ENCODE peak calls at places on chromosomes 7 and 10, in six cellular contexts. F is tibial artery, L is bronchial epithelial cell, H is A549, K is epithelial cell of esophagus, S is endothelial cell. W is an unnamed sample.

GRCh38 chr10:63518690-63519288 is 2.4 kb upstream of the REEP3 start:
- DNase-seq in L (no peak), K (no peak), H (no peak), F (no peak), S (no peak), W (no peak)

GRCh38 chr7:140656548-140657515 is 15.9 kb upstream of the ADCK2 start:
- DNase-seq in S (no peak), L (peak), H (no peak), F (peak), K (peak), W (peak)

GRCh38 chr7:30003098-30003497 is 13.5 kb upstream of the SCRN1 start:
- DNase-seq in K (no peak), S (no peak), H (no peak), F (no peak), L (no peak), W (no peak)

GRCh38 chr10:76282122-76283030 is 851.0 kb downstream of the LRMDA start:
- DNase-seq in K (no peak), H (no peak), F (no peak), S (no peak), L (no peak), W (no peak)

GRCh38 chr7:95317546-95317945 is 6.8 kb downstream of the PON1 start:
- DNase-seq in L (no peak), S (no peak), F (no peak), K (no peak), H (no peak), W (no peak)

GRCh38 chr10:110498087-110498981 is 627 bp downstream of the DUSP5 start:
- DNase-seq in K (peak), S (peak), H (no peak), L (no peak), F (peak), W (peak)

GRCh38 chr10:117899181-117899683 is 147.5 kb downstream of the RAB11FIP2 start:
- DNase-seq in K (no peak), F (no peak), L (peak), S (no peak), H (no peak), W (no peak)

GRCh38 chr7:102432476-102433318 is 678 bp upstream of the ORAI2 start:
- DNase-seq in K (no peak), L (no peak), H (no peak), F (no peak), S (no peak), W (no peak)

GRCh38 chr7:83036721-83037380 is 125.8 kb downstream of the PCLO start:
- DNase-seq in S (no peak), H (no peak), K (no peak), L (no peak), F (no peak), W (no peak)

GRCh38 chr7:33892945-33893344 is 12.4 kb upstream of the BMPER start:
- DNase-seq in S (no peak), K (peak), F (no peak), H (no peak), L (no peak), W (no peak)

GRCh38 chr10:6232225-6232807 is 29.6 kb downstream of the PFKFB3 start:
- DNase-seq in H (no peak), L (no peak), S (no peak), K (no peak), F (no peak), W (no peak)

GRCh38 chr7:51455948-51456347 is 139.3 kb upstream of the COBL start:
- DNase-seq in F (no peak), K (no peak), H (no peak), S (no peak), L (no peak), W (no peak)

GRCh38 chr7:121404348-121404747 is 8.2 kb upstream of the FAM3C start:
- DNase-seq in H (no peak), S (no peak), K (no peak), L (no peak), F (no peak), W (no peak)

GRCh38 chr10:45495438-45496152 is 121.6 kb downstream of the ALOX5 start:
- DNase-seq in H (no peak), S (no peak), L (peak), K (peak), F (no peak), W (peak)

GRCh38 chr7:154546946-154547587 is 455.9 kb downstream of the PAXIP1 start:
- DNase-seq in F (no peak), L (no peak), S (no peak), H (no peak), K (no peak), W (no peak)

GRCh38 chr7:131895541-131896173 is 339.2 kb upstream of the PODXL start:
- DNase-seq in F (no peak), H (peak), K (peak), L (peak), S (no peak), W (peak)

GRCh38 chr10:60943372-60944158 is 420 bp downstream of the RHOBTB1 start:
- DNase-seq in H (peak), L (peak), K (peak), S (peak), F (peak), W (peak)

GRCh38 chr10:79367421-79368189 is 20.3 kb downstream of the PPIF start:
- DNase-seq in K (no peak), H (no peak), S (no peak), L (no peak), F (no peak), W (no peak)

GRCh38 chr10:31051703-31052102 is 20.0 kb upstream of the ZNF438 start:
- DNase-seq in F (no peak), L (peak), S (no peak), H (peak), K (peak), W (no peak)

GRCh38 chr10:133162178-133162909 is 2.3 kb downstream of the KNDC1 start:
- DNase-seq in F (no peak), K (no peak), S (no peak), H (no peak), L (no peak), W (peak)

GRCh38 chr7:157355784-157356511 is 19.1 kb downstream of the DNAJB6 start:
- DNase-seq in S (no peak), K (peak), F (no peak), L (peak), H (no peak), W (peak)

GRCh38 chr10:103513383-103514060 is 20.0 kb downstream of the NEURL1 start:
- DNase-seq in F (no peak), K (no peak), L (no peak), S (no peak), H (no peak), W (no peak)

GRCh38 chr10:15898046-15898445 is 37.7 kb upstream of the MINDY3 start:
- DNase-seq in F (no peak), H (no peak), S (no peak), K (peak), L (peak), W (peak)

GRCh38 chr7:111292026-111292430 is 201.1 kb downstream of the LRRN3 start:
- DNase-seq in F (no peak), L (no peak), K (no peak), H (no peak), S (no peak), W (no peak)

GRCh38 chr10:10353326-10353725 is 664.3 kb upstream of the CELF2 start:
- DNase-seq in F (no peak), S (no peak), H (no peak), K (no peak), L (no peak), W (peak)

GRCh38 chr10:79143879-79144278 is 75.1 kb downstream of the ZMIZ1 start:
- DNase-seq in L (no peak), K (no peak), H (no peak), F (no peak), S (no peak), W (no peak)

GRCh38 chr7:1659696-1660095 is 10.4 kb upstream of the ELFN1 start:
- DNase-seq in K (peak), F (no peak), H (no peak), S (no peak), L (peak), W (peak)

GRCh38 chr7:113521468-113521867 is 397.3 kb downstream of the PPP1R3A start:
- DNase-seq in H (no peak), K (peak), S (no peak), F (no peak), L (peak), W (peak)

GRCh38 chr7:116551692-116552091 is 26.9 kb downstream of the CAV1 start:
- DNase-seq in H (no peak), K (no peak), S (no peak), F (no peak), L (no peak), W (no peak)

GRCh38 chr10:54985732-54986131 is 184.7 kb upstream of the PCDH15 start:
- DNase-seq in S (no peak), L (peak), H (no peak), F (no peak), K (peak), W (peak)

GRCh38 chr7:116495737-116496136 is 3.8 kb upstream of the CAV2 start:
- DNase-seq in K (peak), F (no peak), S (no peak), L (peak), H (peak), W (peak)

GRCh38 chr10:114403545-114404161 is 649 bp downstream of the AFAP1L2 start:
- DNase-seq in K (peak), F (no peak), S (peak), H (peak), L (no peak), W (no peak)
- TF ChIP-seq CTCF in K (peak), F (no peak), S (no peak), H (peak), L (peak), W (peak)

DNA sequence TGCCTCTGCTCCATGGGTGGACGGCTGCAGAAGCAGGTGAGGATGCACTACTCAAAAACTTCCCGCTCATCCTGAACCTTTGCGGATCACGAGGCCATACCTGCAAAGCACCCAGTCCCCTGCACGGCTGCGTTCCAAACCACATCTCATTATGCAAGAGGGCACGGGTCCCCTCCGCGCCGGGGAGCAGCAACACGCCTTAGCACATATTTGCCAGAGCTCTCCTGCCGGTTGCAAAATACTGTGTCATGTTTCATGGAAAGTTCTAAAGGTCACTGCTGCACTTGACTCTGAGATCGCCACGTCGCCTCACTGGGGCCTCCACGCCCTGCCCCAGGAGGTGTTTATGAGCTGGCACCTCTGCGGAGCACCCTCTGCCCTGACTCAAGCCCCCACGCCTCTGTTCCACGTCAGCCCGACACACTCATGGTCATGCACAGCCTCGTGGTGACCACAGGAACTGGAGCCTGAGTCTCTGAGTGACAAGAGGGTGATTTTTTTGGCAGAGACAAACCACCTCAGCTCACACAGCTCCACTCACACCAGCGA is 131.8 kb downstream of the PRKAG2 start:
- DNase-seq in S (no peak), F (peak), L (peak), H (peak), K (peak), W (peak)
- TF ChIP-seq CTCF in S (no peak), F (peak), L (peak), H (peak), K (peak), W (peak)

GRCh38 chr10:91552706-91553105 is 80.2 kb downstream of the PPP1R3C start:
- DNase-seq in L (peak), F (no peak), K (peak), S (no peak), H (no peak), W (peak)
- TF ChIP-seq CTCF in L (peak), F (peak), K (peak), S (no peak), H (peak), W (peak)

GRCh38 chr7:78448915-78449314 is 650.3 kb downstream of the PHTF2 start:
- DNase-seq in S (no peak), K (no peak), F (no peak), L (no peak), H (no peak), W (no peak)

GRCh38 chr7:78441737-78442136 is 643.2 kb downstream of the PHTF2 start:
- DNase-seq in H (no peak), L (no peak), S (no peak), K (no peak), F (no peak), W (no peak)

GRCh38 chr7:78438433-78438832 is 639.9 kb downstream of the PHTF2 start:
- DNase-seq in H (no peak), K (no peak), S (no peak), L (no peak), F (no peak), W (no peak)

GRCh38 chr7:78444267-78444666 is 645.7 kb downstream of the PHTF2 start:
- DNase-seq in S (no peak), H (no peak), K (no peak), L (no peak), F (no peak), W (no peak)

DNA sequence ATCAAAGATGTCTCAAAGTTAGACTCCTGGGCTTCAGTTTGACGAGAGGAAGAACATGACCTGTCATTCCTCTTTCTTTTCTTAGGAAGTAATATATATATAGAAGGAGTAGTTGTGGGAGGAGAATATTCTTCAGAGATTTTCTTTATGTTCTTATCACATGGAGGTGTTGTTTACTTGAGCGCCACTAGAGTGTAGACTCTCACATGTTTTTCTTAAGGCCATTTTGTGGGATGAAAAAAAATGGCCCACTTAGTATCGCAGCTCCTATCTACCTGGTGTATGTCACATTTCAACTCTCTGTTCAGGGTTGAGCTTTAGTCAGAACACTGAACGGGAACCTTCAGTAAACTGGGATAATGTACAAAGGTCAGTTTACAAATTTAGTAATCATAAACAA is 645.2 kb downstream of the PHTF2 start:
- DNase-seq in H (no peak), S (no peak), K (no peak), F (no peak), L (no peak), W (no peak)
- TF ChIP-seq CTCF in H (no peak), S (no peak), K (no peak), F (no peak), L (no peak), W (no peak)

GRCh38 chr10:95289921-95290421 is 832 bp downstream of the PDLIM1 start:
- DNase-seq in F (no peak), K (no peak), L (no peak), S (no peak), H (peak), W (peak)

GRCh38 chr10:95290446-95290800 is 380 bp downstream of the PDLIM1 start:
- DNase-seq in S (no peak), H (no peak), F (no peak), L (no peak), K (no peak), W (no peak)

GRCh38 chr10:95288273-95288672 is 2.5 kb downstream of the PDLIM1 start:
- DNase-seq in F (no peak), H (no peak), S (no peak), K (no peak), L (no peak), W (no peak)

GRCh38 chr10:95290801-95291633 is at the start of gene PDLIM1:
- DNase-seq in F (peak), K (peak), H (peak), L (no peak), S (peak), W (peak)

GRCh38 chr10:95289003-95289920 is 1.5 kb downstream of the PDLIM1 start:
- DNase-seq in F (no peak), S (no peak), H (peak), L (no peak), K (peak), W (peak)
- TF ChIP-seq CTCF in F (peak), S (peak), H (peak), L (peak), K (peak), W (no peak)

DNA sequence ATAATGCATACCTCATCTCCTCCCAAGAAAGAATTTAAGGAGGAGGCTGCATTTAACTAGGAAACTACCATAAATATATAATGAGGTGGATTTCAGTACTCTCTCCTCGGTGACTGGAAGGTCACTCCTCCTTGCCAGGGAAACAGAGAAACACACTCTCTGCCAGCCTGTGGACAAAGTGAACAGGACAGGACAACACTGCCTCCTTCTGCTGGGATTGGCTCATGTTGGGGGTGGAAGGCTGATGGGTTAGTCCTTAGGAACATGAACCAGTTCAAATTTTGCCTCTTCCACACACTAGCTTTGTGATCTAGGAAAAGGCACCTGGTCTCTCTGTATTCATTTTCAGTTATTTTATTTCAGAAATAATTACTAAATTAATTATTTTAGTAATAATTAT is 50.6 kb upstream of the STEAP4 start:
- DNase-seq in K (peak), S (peak), H (no peak), L (peak), F (no peak), W (peak)
- TF ChIP-seq CTCF in K (peak), S (no peak), H (no peak), L (peak), F (no peak), W (peak)

DNA sequence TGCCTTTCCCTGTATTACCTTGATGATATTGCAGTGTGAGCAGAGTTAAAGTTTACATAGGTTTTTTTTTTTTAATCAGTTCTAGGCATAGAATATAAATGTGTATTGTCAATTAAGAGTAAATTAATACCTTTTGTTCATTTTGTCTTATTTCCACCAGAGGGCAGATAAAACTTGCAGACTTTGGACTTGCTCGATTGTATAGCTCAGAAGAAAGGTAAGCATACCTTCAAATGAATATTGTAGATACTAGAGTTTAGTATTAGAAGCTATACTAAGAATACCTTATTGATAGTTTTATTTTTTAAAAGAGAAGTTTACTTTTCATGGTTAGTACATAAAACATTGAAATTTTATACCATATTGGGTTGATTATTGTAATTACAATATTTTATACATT is 86.8 kb downstream of the MPLKIP start:
- DNase-seq in F (no peak), S (no peak), K (no peak), H (no peak), L (no peak), W (peak)
- TF ChIP-seq CTCF in F (no peak), S (peak), K (peak), H (peak), L (no peak), W (no peak)

GRCh38 chr10:112953075-112953501 is 3.0 kb downstream of the TCF7L2 start:
- DNase-seq in L (no peak), F (peak), H (no peak), K (no peak), S (peak), W (peak)
- TF ChIP-seq CTCF in L (no peak), F (no peak), H (no peak), K (no peak), S (no peak), W (no peak)

DNA sequence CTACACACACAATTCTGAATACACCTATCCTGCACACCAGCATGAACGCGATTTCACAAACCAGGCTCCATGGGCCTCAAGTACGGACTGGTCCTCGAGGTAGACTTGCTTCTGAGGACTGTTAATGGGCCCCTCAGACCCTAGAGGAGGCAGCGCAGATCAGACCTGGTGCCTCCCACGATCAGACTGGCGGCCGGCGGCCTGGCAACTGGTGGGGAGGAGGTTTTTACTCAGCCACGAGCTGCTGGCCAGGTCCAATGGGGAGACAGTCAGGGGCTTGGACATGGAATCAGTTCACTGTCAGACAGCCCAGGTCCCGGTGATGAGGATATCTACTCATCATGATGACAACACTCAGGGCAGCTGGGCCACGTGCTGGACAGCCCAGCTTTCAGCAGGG is 47.8 kb upstream of the RASGEF1A start:
- DNase-seq in H (no peak), K (no peak), L (no peak), F (no peak), S (no peak), W (no peak)
- TF ChIP-seq CTCF in H (no peak), K (no peak), L (no peak), F (no peak), S (no peak), W (no peak)